ENCODE peak calls at places on chromosomes 12 and 14, in ten cellular contexts. D is choroid plexus epithelial cell, W is H1, I is mammary epithelial cell, L is D341Med, H is endothelial cell, A is Right ventricle myocardium inferior, C is NCI-H1092 treated with DMSO at 0.1 percent for 48 hours, R is A172, Z is HFF-Myc. K is an unnamed sample.

GRCh38 chr12:116141110-116141832 is 136.2 kb downstream of the MED13L start:
- DNase-seq in D (peak; percentile 46), W (no peak), I (no peak), L (peak; percentile 42), H (no peak), A (no peak), C (no peak), R (no peak), Z (no peak), K (no peak)

GRCh38 chr12:78293039-78293686 is 462.5 kb downstream of the NAV3 start:
- DNase-seq in D (peak; percentile 44), W (no peak), I (peak; percentile 12), L (no peak), H (no peak), A (no peak), C (no peak), R (peak; percentile 31), Z (no peak), K (no peak)

GRCh38 chr12:247271-247670 is 15.4 kb downstream of the SLC6A13 start:
- DNase-seq in D (no peak), W (no peak), I (no peak), L (no peak), H (no peak), A (no peak), C (no peak), R (no peak), Z (no peak), K (no peak)

GRCh38 chr12:98406378-98406777 is 109.0 kb upstream of the TMPO start:
- DNase-seq in D (no peak), W (no peak), I (no peak), L (no peak), H (no peak), A (no peak), C (no peak), R (no peak), Z (no peak), K (no peak)

GRCh38 chr12:5193569-5193968 is 149.9 kb downstream of the KCNA5 start:
- DNase-seq in D (no peak), W (no peak), I (no peak), L (no peak), H (no peak), A (no peak), C (no peak), R (no peak), Z (no peak), K (no peak)

GRCh38 chr12:93050026-93050747 is 121.1 kb upstream of the EEA1 start:
- DNase-seq in D (peak; percentile 97), W (no peak), I (peak; percentile 14), L (no peak), H (no peak), A (no peak), C (no peak), R (peak; percentile 29), Z (no peak), K (no peak)

GRCh38 chr14:68707496-68707895 is 85.4 kb downstream of the ZFP36L1 start:
- DNase-seq in D (no peak), W (no peak), I (no peak), L (no peak), H (no peak), A (no peak), C (no peak), R (no peak), Z (no peak), K (no peak)

GRCh38 chr12:103839103-103839502 is 1.9 kb downstream of the NT5DC3 start:
- DNase-seq in D (no peak), W (no peak), I (no peak), L (no peak), H (no peak), A (no peak), C (no peak), R (no peak), Z (no peak), K (peak; percentile 50)

GRCh38 chr12:104669057-104669770 is 212.5 kb downstream of the CHST11 start:
- DNase-seq in D (no peak), W (no peak), I (peak; percentile 77), L (peak; percentile 46), H (no peak), A (peak; percentile 77), C (peak; percentile 45), R (no peak), Z (no peak), K (peak; percentile 92)

GRCh38 chr14:31080060-31080459 is 53.9 kb upstream of the STRN3 start:
- DNase-seq in D (peak; percentile 47), W (no peak), I (no peak), L (no peak), H (no peak), A (no peak), C (no peak), R (no peak), Z (peak; percentile 21), K (no peak)

GRCh38 chr14:52835122-52835903 is 43.9 kb upstream of the GNPNAT1 start:
- DNase-seq in D (peak; percentile 73), W (no peak), I (peak; percentile 51), L (no peak), H (no peak), A (no peak), C (peak; percentile 33), R (peak; percentile 78), Z (no peak), K (no peak)

GRCh38 chr14:39615352-39615751 is 183.1 kb upstream of the FBXO33 start:
- DNase-seq in D (no peak), W (no peak), I (no peak), L (no peak), H (no peak), A (no peak), C (no peak), R (no peak), Z (no peak), K (no peak)

GRCh38 chr14:100438678-100439592 is 115.8 kb downstream of the SLC25A47 start:
- DNase-seq in D (peak; percentile 68), W (no peak), I (peak; percentile 95), L (no peak), H (no peak), A (no peak), C (no peak), R (peak; percentile 87), Z (no peak), K (no peak)

GRCh38 chr14:96038558-96038919 is 623 bp upstream of the C14orf132 start:
- DNase-seq in D (no peak), W (no peak), I (peak; percentile 25), L (no peak), H (no peak), A (no peak), C (no peak), R (no peak), Z (no peak), K (no peak)

GRCh38 chr12:78018146-78018910 is 187.6 kb downstream of the NAV3 start:
- DNase-seq in D (peak; percentile 64), W (no peak), I (no peak), L (no peak), H (no peak), A (no peak), C (no peak), R (no peak), Z (no peak), K (no peak)

GRCh38 chr12:3040663-3041544 is 36.3 kb upstream of the TSPAN9 start:
- DNase-seq in D (no peak), W (no peak), I (no peak), L (peak; percentile 36), H (no peak), A (no peak), C (no peak), R (no peak), Z (no peak), K (no peak)

GRCh38 chr14:82667501-82667900 is 1133.8 kb upstream of the SEL1L start:
- DNase-seq in D (no peak), W (no peak), I (no peak), L (no peak), H (no peak), A (no peak), C (no peak), R (no peak), Z (no peak), K (no peak)

GRCh38 chr14:56244138-56244789 is 126.1 kb downstream of the PELI2 start:
- DNase-seq in D (peak; percentile 50), W (no peak), I (no peak), L (no peak), H (no peak), A (no peak), C (no peak), R (no peak), Z (peak; percentile 19), K (no peak)

GRCh38 chr14:44657688-44658388 is 150.8 kb upstream of the FSCB start:
- DNase-seq in D (peak; percentile 1), W (no peak), I (peak; percentile 1), L (peak; percentile 25), H (peak; percentile 12), A (no peak), C (peak; percentile 89), R (peak; percentile 6), Z (no peak), K (no peak)

GRCh38 chr14:30656190-30656632 is 34.1 kb downstream of the SCFD1 start:
- DNase-seq in D (peak; percentile 56), W (no peak), I (peak; percentile 8), L (peak; percentile 61), H (peak; percentile 54), A (no peak), C (peak; percentile 8), R (peak; percentile 11), Z (peak; percentile 21), K (no peak)

GRCh38 chr12:79006306-79006705 is 141.7 kb downstream of the SYT1 start:
- DNase-seq in D (peak; percentile 50), W (no peak), I (no peak), L (peak; percentile 21), H (no peak), A (no peak), C (no peak), R (peak; percentile 37), Z (no peak), K (no peak)

GRCh38 chr14:61570188-61570960 is 124.9 kb upstream of the HIF1A start:
- DNase-seq in D (peak; percentile 47), W (no peak), I (no peak), L (no peak), H (no peak), A (no peak), C (no peak), R (no peak), Z (no peak), K (no peak)

GRCh38 chr12:124543591-124544310 is 23.7 kb downstream of the NCOR2 start:
- DNase-seq in D (peak; percentile 54), W (no peak), I (no peak), L (peak; percentile 82), H (no peak), A (no peak), C (peak; percentile 15), R (no peak), Z (no peak), K (peak; percentile 39)

GRCh38 chr14:77086017-77086727 is 11.9 kb upstream of the CIPC start:
- DNase-seq in D (peak; percentile 88), W (no peak), I (peak; percentile 76), L (no peak), H (no peak), A (no peak), C (no peak), R (no peak), Z (no peak), K (no peak)

GRCh38 chr12:49232940-49233841 is 31.7 kb upstream of the TUBA1C start:
- DNase-seq in D (peak; percentile 53), W (no peak), I (no peak), L (peak; percentile 82), H (peak; percentile 57), A (peak; percentile 81), C (peak; percentile 78), R (peak; percentile 46), Z (no peak), K (peak; percentile 89)

GRCh38 chr14:46325157-46325556 is 326.4 kb downstream of the RPL10L start:
- DNase-seq in D (no peak), W (no peak), I (no peak), L (no peak), H (no peak), A (no peak), C (no peak), R (no peak), Z (no peak), K (no peak)

GRCh38 chr12:26810330-26810729 is 22.7 kb downstream of the ITPR2 start:
- DNase-seq in D (peak; percentile 84), W (no peak), I (peak; percentile 53), L (no peak), H (peak; percentile 15), A (peak; percentile 77), C (no peak), R (peak; percentile 27), Z (no peak), K (peak; percentile 86)

GRCh38 chr14:100677925-100678765 is 48.5 kb upstream of the DLK1 start:
- DNase-seq in D (peak; percentile 66), W (no peak), I (no peak), L (peak; percentile 65), H (no peak), A (peak; percentile 93), C (peak; percentile 78), R (no peak), Z (peak; percentile 94), K (peak; percentile 89)

K was measured in right cardiac atrium.